ENCODE peak calls at places on chromosomes 1 and 21, in six cellular contexts. C is cardiac muscle cell; Q is progenitor cell of endocrine pancreas; N is stimulated activated CD8-positive, alpha-beta memory T cell treated with anti-CD3 and anti-CD28 coated beads, Interleukin-4, amount 100 ng/mL, for 4 hours; R is stimulated activated CD4-positive, alpha-beta T cell treated with anti-CD3 and anti-CD28 coated beads, Interleukin-12 subunit alpha, Interleukin-12 subunit beta, amount 100 ng/mL, for 4 hours; X is NCI-H510A treated with DMSO at 0.1 percent for 48 hours. Z is an unnamed sample.
A peak's percentile ranks its signal among the peaks of the same experiment; 100 is the strongest.

GRCh38 chr1:115507256-115507589 is 134.5 kb upstream of the VANGL1 start:
- DNase-seq in Q (no peak), X (peak; percentile 3), N (no peak), C (peak; percentile 56), R (no peak), Z (no peak)

GRCh38 chr1:27518808-27519207 is 28.8 kb upstream of the WASF2 start:
- DNase-seq in X (no peak), R (no peak), Q (no peak), C (no peak), N (no peak), Z (no peak)

GRCh38 chr21:26050857-26051256 is 119.7 kb downstream of the APP start:
- DNase-seq in Q (no peak), C (no peak), N (no peak), X (no peak), R (no peak), Z (no peak)

GRCh38 chr1:97137862-97138514 is 416.4 kb downstream of the PTBP2 start:
- DNase-seq in N (no peak), R (no peak), Q (no peak), X (peak; percentile 52), C (peak; percentile 76), Z (no peak)

GRCh38 chr1:239987103-239987745 is 104.5 kb upstream of the FMN2 start:
- DNase-seq in C (peak; percentile 62), N (no peak), R (no peak), Q (no peak), X (no peak), Z (no peak)

GRCh38 chr21:19992540-19992939 is 1005.7 kb upstream of the NCAM2 start:
- DNase-seq in N (no peak), Q (no peak), X (no peak), R (no peak), C (no peak), Z (no peak)

GRCh38 chr1:74650561-74650960 is 23.0 kb downstream of the ERICH3 start:
- DNase-seq in N (no peak), X (no peak), R (no peak), Q (no peak), C (no peak), Z (no peak)

GRCh38 chr1:209756608-209757445 is 974 bp downstream of the TRAF3IP3 start:
- DNase-seq in C (no peak), X (no peak), R (peak; percentile 15), Q (no peak), N (no peak), Z (no peak)

GRCh38 chr1:85321237-85321964 is 45.0 kb upstream of the BCL10 start:
- DNase-seq in X (no peak), N (no peak), C (no peak), Q (no peak), R (no peak), Z (no peak)

GRCh38 chr21:29961291-29962027 is 21.7 kb upstream of the GRIK1 start:
- DNase-seq in N (no peak), X (no peak), C (no peak), Q (no peak), R (no peak), Z (no peak)

GRCh38 chr1:201142011-201142853 is 12.0 kb downstream of the TMEM9 start:
- DNase-seq in R (no peak), N (no peak), Q (no peak), X (no peak), C (no peak), Z (no peak)

GRCh38 chr1:234768569-234769283 is 158.7 kb upstream of the IRF2BP2 start:
- DNase-seq in C (no peak), N (peak; percentile 71), X (no peak), Q (no peak), R (peak; percentile 57), Z (no peak)

GRCh38 chr1:95650631-95651030 is 416.6 kb downstream of the RWDD3 start:
- DNase-seq in Q (no peak), C (no peak), R (no peak), X (no peak), N (no peak), Z (no peak)

GRCh38 chr1:196466656-196467055 is 141.6 kb downstream of the KCNT2 start:
- DNase-seq in N (no peak), C (no peak), Q (no peak), R (no peak), X (no peak), Z (no peak)

GRCh38 chr21:42459583-42460215 is 36.3 kb downstream of the RSPH1 start:
- DNase-seq in X (no peak), R (no peak), N (no peak), Q (no peak), C (no peak), Z (no peak)

GRCh38 chr1:46522184-46522968 is 29.1 kb downstream of the KNCN start:
- DNase-seq in R (no peak), N (no peak), X (no peak), C (no peak), Q (no peak), Z (no peak)

GRCh38 chr1:90807329-90807728 is 90.2 kb upstream of the BARHL2 start:
- DNase-seq in X (no peak), R (no peak), N (no peak), Q (no peak), C (no peak), Z (no peak)

GRCh38 chr1:95169544-95169943 is 52.4 kb downstream of the TLCD4 start:
- DNase-seq in N (no peak), C (no peak), R (no peak), X (no peak), Q (no peak), Z (no peak)

GRCh38 chr1:246709845-246710244 is 14.4 kb upstream of the SCCPDH start:
- DNase-seq in Q (no peak), R (no peak), C (no peak), N (no peak), X (no peak), Z (no peak)

GRCh38 chr1:25707280-25708016 is 90.9 kb downstream of the MAN1C1 start:
- DNase-seq in X (no peak), C (no peak), Q (no peak), R (no peak), N (no peak), Z (no peak)

GRCh38 chr1:39453603-39454002 is 37.8 kb upstream of the BMP8A start:
- DNase-seq in X (no peak), N (no peak), Q (no peak), R (no peak), C (no peak), Z (no peak)

GRCh38 chr1:95067069-95067468 is 5.7 kb downstream of the ALG14 start:
- DNase-seq in X (peak; percentile 18), Q (no peak), R (no peak), N (no peak), C (no peak), Z (no peak)

GRCh38 chr1:26993237-26994019 is at the start of gene TRNP1:
- DNase-seq in N (peak; percentile 36), R (peak; percentile 72), Q (peak; percentile 73), X (peak; percentile 76), C (peak; percentile 92), Z (peak; percentile 88)

GRCh38 chr1:219422811-219423598 is 189.9 kb downstream of the ZC3H11B start:
- DNase-seq in Q (no peak), X (no peak), C (no peak), N (no peak), R (no peak), Z (no peak)

Z was measured in GM12891.